ENCODE peak calls at places on chromosomes 7 and 10, in six cellular contexts. One of them, this sample, is unnamed.
A peak's percentile ranks its signal among the peaks of the same experiment; 100 is the strongest.

GRCh38 chr10:109126541-109126940 is 796.8 kb downstream of the XPNPEP1 start:
- DNase-seq in lower leg skin: no peak
- DNase-seq in WTC11: no peak
- DNase-seq in thoracic aorta: no peak
- DNase-seq in psoas muscle: no peak
- DNase-seq in AG04449: no peak
- DNase-seq in this sample: no peak

GRCh38 chr7:68107256-68107655 is 1110.6 kb downstream of the TYW1 start:
- DNase-seq in psoas muscle: no peak
- DNase-seq in thoracic aorta: no peak
- DNase-seq in AG04449: no peak
- DNase-seq in lower leg skin: no peak
- DNase-seq in WTC11: no peak
- DNase-seq in this sample: no peak

GRCh38 chr10:60942604-60943269 is 1.2 kb downstream of the RHOBTB1 start:
- DNase-seq in thoracic aorta: peak; percentile 4
- DNase-seq in WTC11: no peak
- DNase-seq in psoas muscle: peak; percentile 61
- DNase-seq in lower leg skin: peak; percentile 43
- DNase-seq in AG04449: no peak
- DNase-seq in this sample: no peak

GRCh38 chr10:93590638-93591037 is 10.4 kb downstream of the RBP4 start:
- DNase-seq in lower leg skin: no peak
- DNase-seq in psoas muscle: no peak
- DNase-seq in AG04449: no peak
- DNase-seq in WTC11: no peak
- DNase-seq in thoracic aorta: no peak
- DNase-seq in this sample: no peak

GRCh38 chr7:78435355-78435754 is 636.8 kb downstream of the PHTF2 start:
- DNase-seq in AG04449: no peak
- DNase-seq in lower leg skin: no peak
- DNase-seq in WTC11: no peak
- DNase-seq in psoas muscle: no peak
- DNase-seq in thoracic aorta: no peak
- DNase-seq in this sample: no peak

GRCh38 chr7:20778063-20778721 is 8.5 kb downstream of the SP8 start:
- DNase-seq in lower leg skin: no peak
- DNase-seq in psoas muscle: no peak
- DNase-seq in WTC11: peak; percentile 86
- DNase-seq in thoracic aorta: no peak
- DNase-seq in AG04449: no peak
- DNase-seq in this sample: no peak

GRCh38 chr10:124744047-124744687 is at the start of gene FAM53B:
- DNase-seq in lower leg skin: no peak
- DNase-seq in thoracic aorta: no peak
- DNase-seq in psoas muscle: peak; percentile 93
- DNase-seq in WTC11: peak; percentile 82
- DNase-seq in AG04449: no peak
- DNase-seq in this sample: no peak

GRCh38 chr7:100428967-100429636 is 529 bp upstream of the MEPCE start:
- DNase-seq in thoracic aorta: peak; percentile 100
- DNase-seq in lower leg skin: peak; percentile 100
- DNase-seq in AG04449: peak; percentile 98
- DNase-seq in WTC11: peak; percentile 100
- DNase-seq in psoas muscle: peak; percentile 100
- DNase-seq in this sample: peak; percentile 98

GRCh38 chr10:79310911-79311573 is 36.2 kb upstream of the PPIF start:
- DNase-seq in psoas muscle: peak; percentile 53
- DNase-seq in AG04449: no peak
- DNase-seq in thoracic aorta: no peak
- DNase-seq in WTC11: no peak
- DNase-seq in lower leg skin: no peak
- DNase-seq in this sample: no peak

GRCh38 chr10:43821103-43821502 is 172.4 kb upstream of the ZNF32 start:
- DNase-seq in thoracic aorta: no peak
- DNase-seq in lower leg skin: no peak
- DNase-seq in AG04449: no peak
- DNase-seq in WTC11: no peak
- DNase-seq in psoas muscle: no peak
- DNase-seq in this sample: no peak

GRCh38 chr10:101710064-101710695 is 15.2 kb upstream of the FBXW4 start:
- DNase-seq in WTC11: no peak
- DNase-seq in lower leg skin: no peak
- DNase-seq in AG04449: no peak
- DNase-seq in psoas muscle: no peak
- DNase-seq in thoracic aorta: no peak
- DNase-seq in this sample: no peak
- TF ChIP-seq CTCF in WTC11: no peak
- TF ChIP-seq CTCF in lower leg skin: no peak
- TF ChIP-seq CTCF in AG04449: peak; percentile 8
- TF ChIP-seq CTCF in psoas muscle: peak; percentile 15
- TF ChIP-seq CTCF in thoracic aorta: no peak
- TF ChIP-seq CTCF in this sample: no peak

GRCh38 chr7:110891197-110891596 is 199.7 kb upstream of the LRRN3 start:
- DNase-seq in psoas muscle: no peak
- DNase-seq in lower leg skin: no peak
- DNase-seq in WTC11: no peak
- DNase-seq in AG04449: no peak
- DNase-seq in thoracic aorta: no peak
- DNase-seq in this sample: no peak
- TF ChIP-seq CTCF in psoas muscle: no peak
- TF ChIP-seq CTCF in lower leg skin: no peak
- TF ChIP-seq CTCF in WTC11: no peak
- TF ChIP-seq CTCF in AG04449: no peak
- TF ChIP-seq CTCF in thoracic aorta: no peak
- TF ChIP-seq CTCF in this sample: no peak

GRCh38 chr7:48193421-48193820 is 22.2 kb downstream of the ABCA13 start:
- DNase-seq in WTC11: no peak
- DNase-seq in lower leg skin: no peak
- DNase-seq in AG04449: no peak
- DNase-seq in psoas muscle: no peak
- DNase-seq in thoracic aorta: no peak
- DNase-seq in this sample: no peak

GRCh38 chr7:48183965-48184364 is 12.7 kb downstream of the ABCA13 start:
- DNase-seq in WTC11: no peak
- DNase-seq in AG04449: no peak
- DNase-seq in lower leg skin: no peak
- DNase-seq in thoracic aorta: no peak
- DNase-seq in psoas muscle: no peak
- DNase-seq in this sample: no peak

GRCh38 chr7:48183370-48183743 is 12.1 kb downstream of the ABCA13 start:
- DNase-seq in psoas muscle: no peak
- DNase-seq in WTC11: no peak
- DNase-seq in thoracic aorta: no peak
- DNase-seq in lower leg skin: no peak
- DNase-seq in AG04449: no peak
- DNase-seq in this sample: no peak

GRCh38 chr7:48192996-48193395 is 21.7 kb downstream of the ABCA13 start:
- DNase-seq in AG04449: no peak
- DNase-seq in lower leg skin: no peak
- DNase-seq in WTC11: no peak
- DNase-seq in thoracic aorta: no peak
- DNase-seq in psoas muscle: no peak
- DNase-seq in this sample: no peak

DNA sequence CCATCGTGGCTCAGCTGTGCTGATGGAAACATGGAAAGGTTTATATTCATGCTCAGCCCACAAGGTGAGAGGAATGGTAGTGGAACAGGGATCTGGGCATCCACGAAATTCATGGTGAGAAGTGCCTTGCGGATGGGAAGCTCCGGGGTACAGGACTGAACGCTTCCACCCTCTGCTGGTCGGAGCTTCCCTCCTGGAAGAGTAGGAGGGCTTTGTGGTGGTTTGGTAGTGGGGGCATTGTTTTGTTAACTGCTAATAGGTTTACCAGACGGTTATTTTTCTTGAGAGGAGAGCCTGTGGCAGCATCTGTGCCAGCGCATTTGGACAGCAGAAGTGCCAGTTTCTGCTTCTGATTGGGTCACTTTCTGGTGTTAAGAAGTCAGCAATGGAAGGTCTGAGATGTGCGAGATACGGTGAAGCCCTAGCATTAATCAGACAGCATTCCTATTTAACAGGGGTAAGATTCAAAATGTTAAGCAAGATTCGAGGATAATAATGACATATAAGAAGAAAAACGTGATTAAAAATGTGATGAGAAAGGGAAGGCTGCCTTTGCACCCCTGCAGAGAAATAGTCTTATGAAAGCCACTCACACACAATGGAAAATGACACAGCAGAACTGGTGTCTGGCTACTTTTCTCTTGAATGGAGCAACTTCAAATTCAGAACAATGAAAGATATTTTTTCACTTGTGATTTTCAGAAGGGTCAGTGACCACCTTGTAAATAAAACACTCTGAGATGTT is 17.7 kb downstream of the ABCA13 start:
- DNase-seq in thoracic aorta: no peak
- DNase-seq in psoas muscle: no peak
- DNase-seq in AG04449: no peak
- DNase-seq in lower leg skin: no peak
- DNase-seq in WTC11: no peak
- DNase-seq in this sample: no peak
- TF ChIP-seq CTCF in thoracic aorta: no peak
- TF ChIP-seq CTCF in psoas muscle: no peak
- TF ChIP-seq CTCF in AG04449: no peak
- TF ChIP-seq CTCF in lower leg skin: no peak
- TF ChIP-seq CTCF in WTC11: no peak
- TF ChIP-seq CTCF in this sample: no peak

GRCh38 chr10:34522542-34522941 is 292.6 kb downstream of the PARD3 start:
- DNase-seq in thoracic aorta: no peak
- DNase-seq in lower leg skin: no peak
- DNase-seq in psoas muscle: no peak
- DNase-seq in AG04449: no peak
- DNase-seq in WTC11: no peak
- DNase-seq in this sample: no peak
- TF ChIP-seq CTCF in thoracic aorta: no peak
- TF ChIP-seq CTCF in lower leg skin: no peak
- TF ChIP-seq CTCF in psoas muscle: no peak
- TF ChIP-seq CTCF in AG04449: peak; percentile 31
- TF ChIP-seq CTCF in WTC11: no peak
- TF ChIP-seq CTCF in this sample: peak; percentile 50

DNA sequence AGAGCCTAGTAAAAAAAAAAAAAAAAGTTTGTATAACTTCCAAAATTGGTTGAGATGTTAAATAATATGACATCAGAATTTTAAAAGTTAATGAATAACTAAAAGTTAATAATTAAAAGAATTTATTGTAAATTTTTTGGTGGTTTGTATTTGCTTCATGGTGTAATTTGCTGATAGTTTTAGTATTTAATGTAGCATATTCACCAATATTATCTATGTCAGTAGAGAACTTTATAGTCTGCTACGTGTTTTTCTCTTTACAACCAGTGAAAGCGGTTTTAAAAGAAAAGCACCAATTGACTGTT is 51.8 kb upstream of the STEAP4 start:
- DNase-seq in AG04449: no peak
- DNase-seq in lower leg skin: no peak
- DNase-seq in thoracic aorta: no peak
- DNase-seq in psoas muscle: no peak
- DNase-seq in WTC11: no peak
- DNase-seq in this sample: no peak
- TF ChIP-seq CTCF in AG04449: no peak
- TF ChIP-seq CTCF in lower leg skin: no peak
- TF ChIP-seq CTCF in thoracic aorta: no peak
- TF ChIP-seq CTCF in psoas muscle: no peak
- TF ChIP-seq CTCF in WTC11: no peak
- TF ChIP-seq CTCF in this sample: no peak

GRCh38 chr7:22657479-22657878 is 69.5 kb upstream of the IL6 start:
- DNase-seq in thoracic aorta: no peak
- DNase-seq in psoas muscle: no peak
- DNase-seq in lower leg skin: no peak
- DNase-seq in AG04449: no peak
- DNase-seq in WTC11: no peak
- DNase-seq in this sample: no peak
- TF ChIP-seq CTCF in thoracic aorta: no peak
- TF ChIP-seq CTCF in psoas muscle: no peak
- TF ChIP-seq CTCF in lower leg skin: no peak
- TF ChIP-seq CTCF in AG04449: no peak
- TF ChIP-seq CTCF in WTC11: no peak
- TF ChIP-seq CTCF in this sample: peak; percentile 9

DNA sequence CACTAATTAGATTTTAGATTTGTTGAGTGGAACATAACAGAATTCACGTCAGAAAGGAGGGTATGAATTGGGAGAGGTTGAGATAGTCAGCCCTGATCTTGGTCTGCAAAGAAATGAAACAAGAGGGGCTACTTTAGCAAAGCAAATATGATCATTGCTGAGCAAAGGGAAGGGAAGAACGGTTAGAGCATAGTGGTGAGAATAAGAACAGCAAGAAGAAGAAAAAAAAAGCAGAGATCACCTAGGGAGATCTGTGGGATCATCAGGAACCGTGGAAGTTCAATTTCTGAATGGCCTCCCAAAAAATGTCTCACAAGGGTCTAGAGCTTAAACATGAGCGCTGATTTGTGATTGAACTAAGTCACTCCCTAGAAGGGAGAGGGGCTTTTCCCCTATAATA is 156.1 kb downstream of the DGKI start:
- DNase-seq in psoas muscle: no peak
- DNase-seq in AG04449: no peak
- DNase-seq in lower leg skin: no peak
- DNase-seq in WTC11: no peak
- DNase-seq in thoracic aorta: no peak
- DNase-seq in this sample: no peak
- TF ChIP-seq CTCF in psoas muscle: no peak
- TF ChIP-seq CTCF in AG04449: no peak
- TF ChIP-seq CTCF in lower leg skin: no peak
- TF ChIP-seq CTCF in WTC11: no peak
- TF ChIP-seq CTCF in thoracic aorta: no peak
- TF ChIP-seq CTCF in this sample: no peak

GRCh38 chr10:111756541-111757061 is 427.0 kb downstream of the GPAM start:
- DNase-seq in WTC11: peak; percentile 74
- DNase-seq in thoracic aorta: no peak
- DNase-seq in AG04449: no peak
- DNase-seq in psoas muscle: peak; percentile 46
- DNase-seq in lower leg skin: peak; percentile 21
- DNase-seq in this sample: peak; percentile 24
- TF ChIP-seq CTCF in WTC11: peak; percentile 23
- TF ChIP-seq CTCF in thoracic aorta: peak; percentile 24
- TF ChIP-seq CTCF in AG04449: peak; percentile 31
- TF ChIP-seq CTCF in psoas muscle: peak; percentile 23
- TF ChIP-seq CTCF in lower leg skin: no peak
- TF ChIP-seq CTCF in this sample: peak; percentile 73

DNA sequence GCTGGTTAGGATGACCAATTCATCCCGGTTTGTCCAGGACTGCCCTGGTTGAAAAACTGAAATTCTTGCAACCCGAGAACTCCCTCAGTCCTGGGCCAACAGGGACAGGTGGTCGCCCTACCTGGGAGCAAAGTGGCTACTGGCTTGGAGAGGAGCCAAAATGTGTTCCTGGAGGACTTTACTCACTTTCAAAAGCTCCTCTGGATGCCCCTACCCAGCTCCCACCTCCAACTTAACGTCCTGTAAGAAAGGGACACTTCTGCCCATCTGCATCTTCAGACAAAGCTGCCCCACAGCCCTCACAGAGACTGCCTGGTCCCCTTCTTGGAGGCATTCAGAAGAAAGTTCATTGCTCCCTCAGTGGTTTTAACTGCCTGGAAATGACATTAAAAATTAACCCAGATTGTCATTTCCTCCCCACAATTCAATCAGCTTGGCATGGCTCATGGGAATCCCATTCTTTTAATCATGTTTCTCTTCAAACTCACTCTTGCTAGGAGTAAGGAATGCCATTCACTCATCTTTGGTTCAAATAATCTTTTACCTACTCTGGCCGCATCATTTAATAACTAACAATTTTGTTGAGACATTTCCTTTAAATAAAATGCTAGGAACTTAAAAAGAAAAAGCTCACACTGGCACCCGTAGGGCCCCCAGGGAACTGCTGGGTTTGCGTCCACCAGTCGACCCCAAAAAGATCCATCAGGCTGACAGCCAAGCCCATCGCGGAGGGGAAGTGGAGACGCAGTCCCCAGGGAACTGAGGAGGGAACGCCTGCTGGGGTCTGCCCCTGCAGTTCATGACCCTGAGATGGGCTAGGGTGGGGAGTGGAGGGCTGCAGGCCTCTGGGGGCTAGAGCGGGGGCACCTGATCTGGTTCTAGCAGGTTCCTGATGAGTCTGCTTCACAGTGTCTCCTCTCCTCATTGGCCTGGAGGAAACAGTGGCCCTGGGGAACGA is 24.2 kb upstream of the HSPA12A start:
- DNase-seq in thoracic aorta: no peak
- DNase-seq in psoas muscle: no peak
- DNase-seq in lower leg skin: no peak
- DNase-seq in WTC11: no peak
- DNase-seq in AG04449: no peak
- DNase-seq in this sample: no peak
- TF ChIP-seq CTCF in thoracic aorta: no peak
- TF ChIP-seq CTCF in psoas muscle: no peak
- TF ChIP-seq CTCF in lower leg skin: no peak
- TF ChIP-seq CTCF in WTC11: no peak
- TF ChIP-seq CTCF in AG04449: no peak
- TF ChIP-seq CTCF in this sample: no peak

This sample was measured in retinal pigment epithelial cell.